ENCODE peak calls at places on chromosomes 12 and 14, in seven cellular contexts. T, V, H, G, E, S and W are unnamed samples.

GRCh38 chr12:52613363-52614030 is 4.9 kb downstream of the KRT73 start:
- DNase-seq in T (no peak), V (no peak), H (no peak), G (no peak), E (peak), S (no peak), W (no peak)

GRCh38 chr12:95143784-95144205 is 70.4 kb upstream of the NR2C1 start:
- DNase-seq in T (no peak), V (no peak), H (no peak), G (no peak), E (no peak), S (no peak), W (no peak)

GRCh38 chr14:71532349-71532748 is 399.9 kb upstream of the RGS6 start:
- DNase-seq in T (no peak), V (no peak), H (no peak), G (peak), E (no peak), S (no peak), W (peak)

GRCh38 chr12:12172106-12172511 is 94.7 kb downstream of the LRP6 start:
- DNase-seq in T (peak), V (peak), H (no peak), G (no peak), E (no peak), S (no peak), W (no peak)

GRCh38 chr12:127339065-127339464 is 927.9 kb upstream of the TMEM132C start:
- DNase-seq in T (no peak), V (no peak), H (no peak), G (no peak), E (no peak), S (no peak), W (no peak)

GRCh38 chr14:34711169-34711568 is 3.2 kb downstream of the CFL2 start:
- DNase-seq in T (no peak), V (peak), H (no peak), G (no peak), E (no peak), S (no peak), W (no peak)

GRCh38 chr14:103232338-103232808 is 101.7 kb upstream of the EIF5 start:
- DNase-seq in T (no peak), V (no peak), H (no peak), G (no peak), E (no peak), S (no peak), W (no peak)

GRCh38 chr12:1932264-1932777 is 13.9 kb upstream of the CACNA2D4 start:
- DNase-seq in T (no peak), V (peak), H (no peak), G (peak), E (peak), S (no peak), W (peak)

GRCh38 chr12:91210144-91210543 is 27.5 kb upstream of the DCN start:
- DNase-seq in T (no peak), V (no peak), H (no peak), G (no peak), E (no peak), S (no peak), W (no peak)

GRCh38 chr12:42648061-42648460 is 58.5 kb upstream of the PRICKLE1 start:
- DNase-seq in T (no peak), V (no peak), H (no peak), G (no peak), E (no peak), S (no peak), W (no peak)

GRCh38 chr14:61925043-61925442 is 162.8 kb downstream of the SNAPC1 start:
- DNase-seq in T (peak), V (no peak), H (no peak), G (no peak), E (no peak), S (no peak), W (no peak)

GRCh38 chr12:117472983-117473382 is 111.6 kb upstream of the NOS1 start:
- DNase-seq in T (no peak), V (peak), H (no peak), G (no peak), E (no peak), S (no peak), W (no peak)

GRCh38 chr12:89680409-89680808 is 28.2 kb downstream of the ATP2B1 start:
- DNase-seq in T (no peak), V (no peak), H (no peak), G (no peak), E (no peak), S (no peak), W (no peak)

GRCh38 chr14:100645986-100646314 is 58.7 kb upstream of the BEGAIN start:
- DNase-seq in T (no peak), V (no peak), H (no peak), G (no peak), E (no peak), S (no peak), W (no peak)

GRCh38 chr12:56128669-56129209 is 672 bp downstream of the ESYT1 start:
- DNase-seq in T (no peak), V (peak), H (no peak), G (no peak), E (no peak), S (no peak), W (no peak)

GRCh38 chr12:47828967-47829482 is 9.3 kb upstream of the HDAC7 start:
- DNase-seq in T (no peak), V (peak), H (no peak), G (peak), E (peak), S (no peak), W (peak)

GRCh38 chr12:41466762-41467270 is 278.7 kb downstream of the PDZRN4 start:
- DNase-seq in T (no peak), V (peak), H (no peak), G (no peak), E (peak), S (no peak), W (no peak)

GRCh38 chr12:114190971-114191370 is 215.0 kb downstream of the TBX5 start:
- DNase-seq in T (no peak), V (no peak), H (no peak), G (no peak), E (no peak), S (no peak), W (no peak)

GRCh38 chr14:38481939-38482678 is 226.2 kb upstream of the CLEC14A start:
- DNase-seq in T (no peak), V (peak), H (no peak), G (no peak), E (no peak), S (no peak), W (no peak)

GRCh38 chr14:64761441-64762043 is 57.3 kb downstream of the PLEKHG3 start:
- DNase-seq in T (no peak), V (peak), H (no peak), G (no peak), E (no peak), S (no peak), W (no peak)

GRCh38 chr14:72172075-72172474 is 239.8 kb downstream of the RGS6 start:
- DNase-seq in T (no peak), V (no peak), H (no peak), G (no peak), E (no peak), S (no peak), W (no peak)

GRCh38 chr14:99755629-99756603 is 37.3 kb upstream of the EML1 start:
- DNase-seq in T (no peak), V (peak), H (no peak), G (peak), E (peak), S (no peak), W (peak)

GRCh38 chr14:24456980-24457379 is 14.4 kb upstream of the SDR39U1 start:
- DNase-seq in T (no peak), V (no peak), H (no peak), G (no peak), E (no peak), S (no peak), W (no peak)

GRCh38 chr14:102362084-102362483 is 606 bp downstream of the CINP start:
- DNase-seq in T (peak), V (peak), H (peak), G (no peak), E (no peak), S (no peak), W (no peak)

GRCh38 chr12:89451876-89452275 is 72.7 kb downstream of the GALNT4 start:
- DNase-seq in T (no peak), V (peak), H (no peak), G (peak), E (no peak), S (no peak), W (peak)

GRCh38 chr12:109524466-109525278 is 47.2 kb downstream of the UBE3B start:
- DNase-seq in T (no peak), V (no peak), H (no peak), G (no peak), E (no peak), S (no peak), W (no peak)

GRCh38 chr12:119682635-119683340 is 14.9 kb downstream of the PRKAB1 start:
- DNase-seq in T (no peak), V (no peak), H (no peak), G (no peak), E (no peak), S (no peak), W (no peak)

GRCh38 chr12:122081108-122081696 is 2.6 kb downstream of the MLXIP start:
- DNase-seq in T (no peak), V (no peak), H (no peak), G (no peak), E (no peak), S (no peak), W (no peak)

GRCh38 chr12:2387051-2387834 is 334.5 kb downstream of the CACNA1C start:
- DNase-seq in T (no peak), V (no peak), H (peak), G (no peak), E (no peak), S (no peak), W (peak)

GRCh38 chr14:89678715-89679220 is 261.7 kb upstream of the FOXN3 start:
- DNase-seq in T (no peak), V (no peak), H (no peak), G (no peak), E (no peak), S (no peak), W (no peak)

GRCh38 chr12:388547-389137 is 478 bp downstream of the KDM5A start:
- DNase-seq in T (peak), V (peak), H (peak), G (no peak), E (peak), S (no peak), W (peak)

GRCh38 chr12:72006766-72007165 is 68.1 kb downstream of the TPH2 start:
- DNase-seq in T (no peak), V (no peak), H (no peak), G (no peak), E (no peak), S (no peak), W (no peak)